ENCODE peak calls at places on chromosomes 16 and 17, in ten cellular contexts. K is neuronal stem cell, T is SJSA1, H is thoracic aorta, J is H7, B is body of pancreas, R is GM23338, Q is GM23248, Y is mucosa of descending colon, G is tibial nerve. S is an unnamed sample. For H3K36me3, the result is how much of the 10 kb centered on the place peaks cover.

GRCh38 chr17:37384560-37385160 is 8.9 kb downstream of the C17orf78 start:
- DNase-seq in K (no peak), T (no peak), H (no peak), J (no peak), B (no peak), R (no peak), Q (no peak), Y (no peak), G (no peak), S (no peak)

GRCh38 chr17:8807070-8807550 is 7.9 kb upstream of the MFSD6L start:
- DNase-seq in K (no peak), T (no peak), H (no peak), J (no peak), B (no peak), R (no peak), Q (peak), Y (no peak), G (no peak), S (no peak)

GRCh38 chr16:71781741-71782140 is 26.9 kb downstream of the AP1G1 start:
- DNase-seq in K (no peak), T (no peak), H (no peak), J (no peak), B (no peak), R (no peak), Q (peak), Y (no peak), G (no peak), S (peak)

GRCh38 chr16:55832788-55833583 is at the start of gene CES1:
- DNase-seq in K (peak), T (no peak), H (no peak), J (no peak), B (peak), R (peak), Q (peak), Y (peak), G (peak), S (no peak)

GRCh38 chr16:84237994-84238750 is 1.6 kb downstream of the KCNG4 start:
- DNase-seq in K (no peak), T (no peak), H (no peak), J (peak), B (no peak), R (no peak), Q (no peak), Y (no peak), G (no peak), S (no peak)

GRCh38 chr16:55297910-55298175 is 26.2 kb upstream of the IRX6 start:
- DNase-seq in K (no peak), T (no peak), H (no peak), J (no peak), B (no peak), R (no peak), Q (peak), Y (no peak), G (no peak), S (peak)

GRCh38 chr16:67966549-67967182 is 1.8 kb downstream of the SLC12A4 start:
- DNase-seq in K (no peak), T (no peak), H (no peak), J (peak), B (no peak), R (peak), Q (peak), Y (no peak), G (no peak), S (no peak)

GRCh38 chr16:85514601-85515318 is 98.4 kb upstream of the GSE1 start:
- DNase-seq in K (peak), T (peak), H (peak), J (peak), B (peak), R (peak), Q (peak), Y (peak), G (peak), S (peak)

GRCh38 chr16:67750466-67750865 is 31.4 kb upstream of the GFOD2 start:
- DNase-seq in K (no peak), T (no peak), H (no peak), J (no peak), B (no peak), R (no peak), Q (no peak), Y (no peak), G (no peak), S (no peak)

GRCh38 chr16:29745126-29745852 is 501 bp downstream of the C16orf54 start:
- DNase-seq in K (no peak), T (no peak), H (no peak), J (peak), B (no peak), R (peak), Q (no peak), Y (no peak), G (no peak), S (no peak)

GRCh38 chr17:81258292-81258691 is 19.2 kb downstream of the NDUFAF8 start:
- DNase-seq in K (no peak), T (no peak), H (no peak), J (peak), B (no peak), R (peak), Q (no peak), Y (no peak), G (no peak), S (no peak)

GRCh38 chr17:13557077-13557476 is 44.7 kb downstream of the HS3ST3A1 start:
- DNase-seq in K (no peak), T (no peak), H (no peak), J (no peak), B (no peak), R (no peak), Q (peak), Y (no peak), G (no peak), S (no peak)

GRCh38 chr16:58488531-58488930 is 11.4 kb upstream of the NDRG4 start:
- DNase-seq in K (no peak), T (no peak), H (no peak), J (no peak), B (no peak), R (no peak), Q (no peak), Y (no peak), G (no peak), S (no peak)

GRCh38 chr16:56488035-56488434 is 31.8 kb downstream of the BBS2 start:
- DNase-seq in K (no peak), T (no peak), H (no peak), J (no peak), B (no peak), R (no peak), Q (no peak), Y (no peak), G (no peak), S (no peak)

GRCh38 chr17:68599873-68600122 is 1.4 kb downstream of the FAM20A start:
- DNase-seq in K (no peak), T (no peak), H (no peak), J (no peak), B (no peak), R (no peak), Q (no peak), Y (no peak), G (no peak), S (no peak)
- H3K4me3 ChIP-seq in K (peak), T (no peak), H (peak), J (peak), B (no peak), R (peak), Q (peak), Y (no peak), G (peak), S (peak)

DNA sequence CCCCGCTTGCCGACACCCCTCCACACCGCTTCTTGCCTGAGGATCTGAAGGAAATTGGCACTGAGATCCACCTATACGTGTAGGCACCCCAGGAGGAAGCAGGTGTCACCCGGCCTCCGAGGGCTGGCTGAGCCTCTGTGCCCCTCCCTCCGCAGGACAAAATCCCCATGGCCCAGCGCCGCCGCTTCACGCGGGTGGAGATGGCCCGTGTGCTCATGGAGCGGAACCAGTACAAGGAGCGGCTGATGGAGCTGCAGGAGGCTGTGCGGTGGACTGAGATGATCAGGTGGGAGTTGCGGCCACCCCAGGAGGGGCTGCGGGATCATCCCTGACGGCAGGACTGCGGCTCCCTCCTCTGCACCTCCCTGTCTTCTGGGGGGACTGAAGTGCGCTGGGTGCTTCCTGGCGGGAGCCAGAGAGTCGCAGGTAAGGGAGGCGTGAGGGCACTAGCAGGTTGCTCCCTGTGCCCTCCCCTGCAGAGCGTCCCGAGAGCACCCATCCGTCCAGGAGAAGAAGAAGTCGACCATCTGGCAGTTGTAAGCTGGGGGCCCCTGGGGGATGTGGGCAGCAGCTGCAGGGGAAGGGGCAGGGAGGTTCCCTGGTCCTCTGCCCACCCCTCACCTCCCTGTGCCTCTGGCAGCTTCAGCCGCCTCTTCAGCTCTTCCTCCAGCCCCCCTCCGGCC is 9.0 kb downstream of the NME3 start:
- DNase-seq in K (no peak), T (no peak), H (no peak), J (no peak), B (no peak), R (no peak), Q (no peak), Y (no peak), G (no peak), S (no peak)
- H3K36me3 ChIP-seq in K (half or more), T (half or more), H (half or more), J (under half), B (under half), R (under half), Q (under half), Y (under half), G (under half), S (under half)

GRCh38 chr17:48748728-48749566 is 20.4 kb upstream of the HOXB13 start:
- DNase-seq in K (no peak), T (no peak), H (no peak), J (no peak), B (no peak), R (no peak), Q (no peak), Y (no peak), G (no peak), S (no peak)
- H3K4me3 ChIP-seq in K (no peak), T (no peak), H (no peak), J (no peak), B (no peak), R (no peak), Q (no peak), Y (no peak), G (no peak), S (no peak)

GRCh38 chr17:4891405-4892062 is 7.8 kb upstream of the C17orf107 start:
- DNase-seq in K (no peak), T (no peak), H (no peak), J (peak), B (no peak), R (no peak), Q (no peak), Y (no peak), G (no peak), S (no peak)
- H3K36me3 ChIP-seq in K (half or more), T (half or more), H (half or more), J (under half), B (under half), R (under half), Q (under half), Y (under half), G (under half), S (under half)

GRCh38 chr17:17237026-17237799 is at the start of gene FLCN:
- DNase-seq in K (peak), T (peak), H (peak), J (peak), B (peak), R (peak), Q (peak), Y (peak), G (peak), S (no peak)

GRCh38 chr17:17231621-17232302 is 5.2 kb downstream of the FLCN start:
- DNase-seq in K (no peak), T (no peak), H (no peak), J (peak), B (no peak), R (no peak), Q (no peak), Y (no peak), G (no peak), S (no peak)

GRCh38 chr17:17232303-17232621 is 4.7 kb downstream of the FLCN start:
- DNase-seq in K (no peak), T (no peak), H (no peak), J (no peak), B (no peak), R (no peak), Q (no peak), Y (no peak), G (no peak), S (no peak)

GRCh38 chr17:17236295-17237025 is 508 bp downstream of the FLCN start:
- DNase-seq in K (peak), T (no peak), H (no peak), J (no peak), B (no peak), R (peak), Q (peak), Y (peak), G (peak), S (no peak)

GRCh38 chr17:17235212-17236174 is 1.5 kb downstream of the FLCN start:
- DNase-seq in K (no peak), T (no peak), H (no peak), J (peak), B (peak), R (no peak), Q (peak), Y (peak), G (peak), S (no peak)
- H3K4me3 ChIP-seq in K (no peak), T (peak), H (peak), J (peak), B (peak), R (peak), Q (peak), Y (peak), G (peak), S (peak)

GRCh38 chr17:64508683-64509082 is 1.9 kb downstream of the CEP95 start:
- DNase-seq in K (no peak), T (no peak), H (no peak), J (no peak), B (no peak), R (no peak), Q (no peak), Y (no peak), G (no peak), S (no peak)

GRCh38 chr17:64506576-64507417 is at the start of gene CEP95:
- DNase-seq in K (peak), T (peak), H (peak), J (peak), B (peak), R (peak), Q (peak), Y (peak), G (peak), S (peak)

GRCh38 chr17:64506201-64506575 is at the start of gene DDX5:
- DNase-seq in K (no peak), T (peak), H (peak), J (peak), B (peak), R (peak), Q (peak), Y (peak), G (peak), S (peak)

GRCh38 chr17:64509179-64509578 is 2.4 kb downstream of the CEP95 start:
- DNase-seq in K (no peak), T (no peak), H (no peak), J (no peak), B (no peak), R (no peak), Q (no peak), Y (no peak), G (no peak), S (no peak)

GRCh38 chr17:64507418-64507766 is 615 bp downstream of the CEP95 start:
- DNase-seq in K (peak), T (no peak), H (no peak), J (peak), B (peak), R (peak), Q (peak), Y (peak), G (peak), S (no peak)
- H3K36me3 ChIP-seq in K (half or more), T (half or more), H (under half), J (under half), B (under half), R (half or more), Q (under half), Y (under half), G (under half), S (under half)

GRCh38 chr17:74859439-74860228 is at the start of gene GRIN2C:
- DNase-seq in K (no peak), T (no peak), H (no peak), J (peak), B (no peak), R (no peak), Q (no peak), Y (no peak), G (no peak), S (no peak)
- H3K4me3 ChIP-seq in K (peak), T (no peak), H (peak), J (peak), B (no peak), R (peak), Q (no peak), Y (no peak), G (peak), S (no peak)

DNA sequence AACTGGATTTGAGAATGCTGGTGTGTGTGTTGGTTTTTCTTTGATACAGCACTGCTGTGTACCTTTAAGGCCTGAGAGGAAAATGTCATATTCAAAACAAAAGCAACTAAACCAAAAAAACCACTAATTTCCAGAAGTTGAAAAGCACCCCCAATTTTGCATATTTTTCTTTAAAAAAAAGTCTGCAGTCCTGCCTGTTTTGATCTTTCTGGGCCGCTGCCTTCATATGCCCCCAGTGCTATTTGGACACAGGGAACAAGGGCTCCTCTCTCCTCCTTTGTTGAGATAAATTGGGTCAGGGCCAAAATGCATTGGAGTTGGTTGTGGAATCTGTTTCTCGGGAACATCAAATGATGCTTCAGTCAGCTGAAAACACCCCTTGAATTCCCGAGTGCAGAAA is 26.9 kb downstream of the GPT2 start:
- DNase-seq in K (no peak), T (no peak), H (no peak), J (no peak), B (no peak), R (no peak), Q (no peak), Y (no peak), G (no peak), S (no peak)
- H3K36me3 ChIP-seq in K (half or more), T (under half), H (under half), J (half or more), B (under half), R (under half), Q (under half), Y (under half), G (under half), S (under half)

DNA sequence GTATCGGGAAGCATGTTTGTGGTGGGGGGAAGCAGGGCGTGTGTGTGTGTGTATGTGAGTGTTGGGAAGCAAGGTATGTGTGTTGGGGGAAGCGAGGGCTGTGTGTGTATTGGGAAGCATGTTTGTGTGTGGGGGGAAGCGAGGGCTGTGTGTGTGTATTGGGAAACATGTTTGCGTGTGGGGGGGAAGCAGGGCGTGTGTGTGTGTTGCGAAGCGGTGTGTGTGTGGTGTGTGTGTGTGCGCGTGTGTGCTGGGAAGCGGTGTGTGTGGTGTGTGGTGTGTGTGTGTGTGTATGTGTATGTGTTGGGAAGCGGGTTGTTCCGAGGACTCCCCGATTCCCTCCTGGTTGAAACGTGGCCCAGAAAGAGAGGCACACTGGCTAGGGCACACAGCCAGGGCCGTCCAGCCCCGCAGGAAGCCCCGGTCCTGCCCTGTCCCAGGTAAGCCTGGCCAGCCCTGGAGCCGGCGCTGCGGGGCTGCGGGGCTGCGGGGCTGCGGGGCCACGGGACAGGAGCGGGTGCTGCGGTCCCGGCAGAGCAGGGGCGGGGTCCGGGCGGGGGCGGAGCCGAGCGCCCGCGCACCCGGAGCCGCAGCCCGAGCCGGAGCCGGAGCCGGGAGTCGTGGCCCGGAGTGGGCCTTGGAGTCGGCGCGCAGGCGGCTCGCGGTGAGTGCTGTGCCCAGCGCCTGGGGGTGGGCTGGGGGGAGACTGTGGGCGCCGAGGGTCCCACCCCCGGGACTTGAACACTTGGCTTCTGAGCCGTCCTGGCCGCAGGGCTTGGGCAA is at the start of gene NOD2:
- DNase-seq in K (peak), T (no peak), H (no peak), J (peak), B (no peak), R (peak), Q (peak), Y (peak), G (no peak), S (no peak)
- H3K4me3 ChIP-seq in K (peak), T (peak), H (peak), J (peak), B (no peak), R (peak), Q (peak), Y (no peak), G (peak), S (no peak)

DNA sequence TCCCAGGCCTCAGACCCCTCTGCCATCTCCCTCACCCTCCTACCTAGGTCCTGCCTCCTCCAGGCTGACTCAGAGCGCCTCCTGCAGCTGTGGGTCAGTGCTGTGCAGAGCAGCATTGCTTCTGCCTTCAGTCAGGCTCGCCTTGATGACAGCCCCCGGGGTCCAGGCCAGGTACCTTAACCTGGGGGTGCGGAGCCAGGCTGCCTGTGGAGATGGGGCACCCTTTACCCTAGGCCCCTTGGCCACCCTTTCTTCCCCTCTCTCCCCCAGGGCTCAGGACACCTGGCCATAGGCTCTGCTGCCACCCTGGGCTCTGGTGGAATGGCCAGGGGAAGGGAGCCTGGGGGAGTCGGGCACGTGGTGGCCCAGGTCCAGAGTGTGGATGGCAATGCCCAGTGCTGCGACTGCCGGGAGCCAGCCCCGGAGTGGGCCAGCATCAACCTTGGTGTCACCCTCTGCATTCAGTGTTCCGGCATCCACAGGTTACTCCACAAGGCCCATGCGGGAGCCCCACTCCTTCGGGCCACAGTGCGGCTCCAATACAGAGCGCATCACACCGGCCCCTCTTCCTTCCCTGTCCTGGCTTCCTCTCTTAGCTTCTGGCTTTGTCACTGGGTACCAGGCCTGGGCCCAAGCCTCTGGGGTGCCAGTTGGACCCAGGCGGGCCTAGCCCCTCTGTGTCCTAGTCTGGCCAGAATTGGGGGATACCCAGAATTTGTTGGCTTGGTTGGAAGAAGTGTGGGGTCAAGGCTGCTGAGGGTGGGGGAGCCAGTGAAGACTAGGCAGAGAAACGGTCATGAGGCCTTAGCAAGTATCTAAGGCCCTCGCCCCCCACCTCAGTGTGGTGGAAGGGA is 5.0 kb upstream of the KCTD11 start:
- DNase-seq in K (no peak), T (no peak), H (no peak), J (peak), B (no peak), R (no peak), Q (peak), Y (no peak), G (no peak), S (no peak)
- H3K36me3 ChIP-seq in K (under half), T (under half), H (under half), J (under half), B (under half), R (under half), Q (under half), Y (under half), G (under half), S (under half)

S was measured in kidney epithelial cell.